ENCODE peak calls at places on chromosomes 13 and 19, in six cellular contexts. W is heart right ventricle, P is left ventricle myocardium inferior, C is breast epithelium, U is aorta, E is left lung. B is an unnamed sample.

GRCh38 chr19:20423381-20424207 is 142.0 kb downstream of the ZNF737 start:
- DNase-seq in U (peak; percentile 70), E (peak; percentile 75), P (peak; percentile 54), W (peak; percentile 52), C (peak; percentile 54), B (no peak)

GRCh38 chr13:37878496-37878895 is 8.9 kb upstream of the TRPC4 start:
- DNase-seq in P (no peak), W (no peak), C (no peak), U (no peak), E (no peak), B (no peak)

GRCh38 chr13:97905517-97905916 is 48.0 kb upstream of the IPO5 start:
- DNase-seq in W (no peak), U (no peak), E (no peak), P (no peak), C (no peak), B (no peak)

GRCh38 chr19:51063664-51064063 is 1.2 kb downstream of the KLK13 start:
- DNase-seq in U (no peak), P (no peak), W (no peak), E (no peak), C (no peak), B (no peak)

GRCh38 chr19:3210347-3211017 is 14.0 kb upstream of the CELF5 start:
- DNase-seq in C (no peak), E (peak; percentile 59), P (peak; percentile 46), U (peak; percentile 85), W (no peak), B (peak; percentile 54)

GRCh38 chr19:33386361-33386858 is 12.9 kb downstream of the CEBPG start:
- DNase-seq in W (no peak), E (no peak), C (no peak), P (peak; percentile 14), U (peak; percentile 57), B (no peak)

GRCh38 chr19:7254590-7254989 is 39.6 kb downstream of the INSR start:
- DNase-seq in E (no peak), W (no peak), P (no peak), U (no peak), C (peak; percentile 30), B (no peak)

GRCh38 chr13:43545317-43545874 is 241.4 kb downstream of the ENOX1 start:
- DNase-seq in E (no peak), W (no peak), P (peak; percentile 25), C (no peak), U (no peak), B (no peak)

DNA sequence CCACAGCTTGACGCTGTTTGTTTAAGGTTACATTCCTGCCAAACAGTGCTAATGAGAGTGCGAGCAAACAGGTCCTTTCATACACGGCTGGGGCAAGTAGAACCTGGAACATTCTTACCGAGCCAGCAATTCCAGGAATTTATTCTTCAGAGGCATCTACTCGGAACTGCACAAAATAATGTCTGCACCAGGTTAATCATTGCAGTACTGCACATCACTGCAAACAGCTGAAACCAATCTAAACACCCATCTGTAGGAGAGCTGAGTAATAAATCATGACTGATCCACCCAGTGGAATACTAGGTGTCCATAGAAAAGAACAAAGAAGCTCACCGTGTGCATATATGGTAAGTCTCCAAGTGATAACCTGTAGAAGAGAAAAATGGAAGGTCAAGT is 1.2 kb upstream of the ZNF579 start:
- DNase-seq in W (no peak), E (no peak), C (no peak), P (no peak), U (no peak), B (no peak)
- H3K4me3 ChIP-seq in W (no peak overlapping the region), E (no peak overlapping the region), C (no peak overlapping the region), P (no peak overlapping the region), U (no peak overlapping the region), B (no peak overlapping the region)

DNA sequence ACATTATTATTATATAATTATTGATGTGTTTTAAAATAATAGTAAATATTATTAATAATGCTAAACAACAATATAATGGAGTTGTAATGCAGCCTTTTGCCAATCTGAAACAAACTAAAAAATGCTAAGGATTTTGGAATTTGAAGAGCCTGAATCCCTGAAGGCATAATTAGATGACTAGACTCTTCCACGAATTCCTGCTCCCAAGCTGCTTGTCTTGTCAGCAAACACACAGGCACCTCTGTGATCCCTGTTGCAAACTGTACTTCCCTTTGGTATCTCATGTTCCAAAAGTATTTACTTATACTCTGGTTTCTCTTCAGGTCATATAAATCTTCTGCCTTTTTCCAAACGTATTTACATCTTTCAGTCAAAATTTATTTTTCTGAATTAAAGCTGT is 1862.4 kb downstream of the OLFM4 start:
- DNase-seq in E (no peak), P (no peak), C (no peak), U (no peak), W (no peak), B (no peak)
- H3K36me3 ChIP-seq in E (no peaks in the 10 kb centered on the region), P (no peaks in the 10 kb centered on the region), C (no peaks in the 10 kb centered on the region), U (no peaks in the 10 kb centered on the region), W (no peaks in the 10 kb centered on the region), B (no peaks in the 10 kb centered on the region)

DNA sequence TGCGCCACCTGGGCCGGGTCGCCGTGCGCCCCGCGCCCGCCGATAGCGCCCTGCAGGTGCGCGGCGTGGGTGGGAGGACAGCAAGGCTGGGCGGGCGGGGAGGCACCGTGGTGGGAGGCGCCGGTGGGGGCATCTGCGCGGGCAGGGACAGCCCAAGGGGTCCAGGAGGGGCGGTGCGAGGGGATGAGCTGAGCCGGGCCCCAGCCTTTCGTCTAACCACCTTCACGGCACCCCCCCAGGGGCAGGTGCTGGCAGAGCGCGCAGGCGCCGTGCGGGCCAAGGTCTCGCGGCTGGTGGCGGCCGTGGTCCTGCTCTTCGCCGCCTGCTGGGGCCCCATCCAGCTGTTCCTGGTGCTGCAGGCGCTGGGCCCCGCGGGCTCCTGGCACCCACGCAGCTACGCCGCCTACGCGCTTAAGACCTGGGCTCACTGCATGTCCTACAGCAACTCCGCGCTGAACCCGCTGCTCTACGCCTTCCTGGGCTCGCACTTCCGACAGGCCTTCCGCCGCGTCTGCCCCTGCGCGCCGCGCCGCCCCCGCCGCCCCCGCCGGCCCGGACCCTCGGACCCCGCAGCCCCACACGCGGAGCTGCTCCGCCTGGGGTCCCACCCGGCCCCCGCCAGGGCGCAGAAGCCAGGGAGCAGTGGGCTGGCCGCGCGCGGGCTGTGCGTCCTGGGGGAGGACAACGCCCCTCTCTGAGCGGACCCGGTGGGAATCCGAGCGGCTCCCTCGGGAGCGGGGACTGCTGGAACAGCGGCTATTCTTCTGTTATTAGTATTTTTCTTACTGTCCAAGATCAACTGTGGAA is 3.1 kb downstream of the KISS1R start:
- DNase-seq in C (no peak), E (no peak), W (no peak), U (peak; percentile 79), P (no peak), B (no peak)
- H3K4me1 ChIP-seq in C (peaks cover 11% of the 10 kb centered on the region), E (peaks cover 17% of the 10 kb centered on the region), W (peaks cover 63% of the 10 kb centered on the region), U (no peaks in the 10 kb centered on the region), P (peaks cover 61% of the 10 kb centered on the region), B (peaks cover 20% of the 10 kb centered on the region)

GRCh38 chr13:28585557-28585956 is 73.4 kb upstream of the POMP start:
- DNase-seq in P (no peak), U (no peak), W (no peak), E (no peak), C (no peak), B (no peak)
- H3K4me3 ChIP-seq in P (no peak overlapping the region), U (no peak overlapping the region), W (no peak overlapping the region), E (no peak overlapping the region), C (no peak overlapping the region), B (no peak overlapping the region)

GRCh38 chr13:81140675-81141074 is 799.7 kb upstream of the SPRY2 start:
- DNase-seq in U (no peak), C (no peak), P (no peak), E (no peak), W (no peak), B (no peak)

GRCh38 chr13:81138353-81138995 is 797.5 kb upstream of the SPRY2 start:
- DNase-seq in U (no peak), E (no peak), C (no peak), W (no peak), P (no peak), B (no peak)

DNA sequence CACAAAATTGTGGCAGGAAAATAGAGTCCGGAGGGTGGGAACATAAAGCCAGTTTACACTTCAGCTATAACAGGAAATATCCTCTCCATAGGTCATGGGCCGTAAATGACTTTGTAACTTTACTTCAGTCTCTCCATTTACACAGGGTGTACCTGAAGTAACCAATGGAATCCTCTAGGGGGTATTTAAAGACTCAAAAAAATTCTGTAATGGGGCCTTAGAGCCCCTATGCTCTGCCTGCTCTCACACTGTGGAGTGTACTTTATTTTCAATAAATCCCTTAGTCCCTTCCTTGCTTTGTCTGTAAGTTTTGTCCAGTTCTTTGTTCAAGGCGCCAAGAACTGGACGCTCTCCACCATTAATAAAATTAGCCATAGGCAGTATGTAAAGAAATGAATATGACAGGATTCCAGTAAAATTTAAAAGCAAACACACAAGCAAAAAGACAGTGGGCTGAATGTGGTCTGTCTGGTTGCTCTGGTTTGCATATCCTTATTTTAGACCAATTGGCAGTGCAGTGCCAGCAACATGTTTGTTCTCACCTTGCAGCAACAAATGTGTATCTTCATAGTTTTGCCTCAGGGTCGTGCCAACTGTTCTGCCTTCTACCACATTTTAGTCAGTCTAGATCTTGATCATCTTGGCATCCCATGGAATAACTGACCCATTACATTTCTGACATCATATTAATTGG is 801.5 kb upstream of the SPRY2 start:
- DNase-seq in C (no peak), P (no peak), E (no peak), U (no peak), W (no peak), B (no peak)
- H3K36me3 ChIP-seq in C (no peaks in the 10 kb centered on the region), P (no peaks in the 10 kb centered on the region), E (no peaks in the 10 kb centered on the region), U (no peaks in the 10 kb centered on the region), W (no peaks in the 10 kb centered on the region), B (no peaks in the 10 kb centered on the region)

B was measured in HAP-1.